ENCODE peak calls at places on chromosomes 4 and X, in six cellular contexts. Y is ACHN; P is left colon; B is activated T-cell treated with anti-CD3 and anti-CD28 coated beads for 1 hour; J is stimulated activated CD8-positive, alpha-beta memory T cell treated with anti-CD3 and anti-CD28 coated beads, Interleukin-12 subunit alpha, Interleukin-12 subunit beta, amount 100 ng/mL, for 1 hour; K is neural progenitor cell. D is an unnamed sample.

GRCh38 chrX:44261286-44261685 is 82.2 kb downstream of the EFHC2 start:
- DNase-seq in B (no peak), Y (no peak), K (no peak), J (no peak), P (no peak), D (no peak)

GRCh38 chr4:88939697-88940096 is 117.3 kb downstream of the FAM13A start:
- DNase-seq in P (no peak), K (no peak), J (no peak), Y (no peak), B (no peak), D (no peak)

GRCh38 chrX:77174680-77175336 is 272.4 kb upstream of the FGF16 start:
- DNase-seq in J (no peak), K (no peak), B (no peak), Y (no peak), P (no peak), D (no peak)

GRCh38 chr4:40185830-40186664 is 10.8 kb upstream of the RHOH start:
- DNase-seq in Y (no peak), K (no peak), P (no peak), J (no peak), B (no peak), D (no peak)

GRCh38 chr4:113049421-113050355 is at the start of gene ANK2:
- DNase-seq in K (peak), P (no peak), J (no peak), B (no peak), Y (no peak), D (no peak)

GRCh38 chrX:34918856-34919255 is 23.7 kb upstream of the FAM47B start:
- DNase-seq in Y (peak), B (no peak), P (no peak), J (no peak), K (peak), D (peak)

GRCh38 chr4:141676087-141676486 is 39.7 kb downstream of the IL15 start:
- DNase-seq in J (no peak), P (no peak), Y (no peak), B (no peak), K (no peak), D (no peak)

GRCh38 chr4:100361336-100361735 is 156.5 kb downstream of the EMCN start:
- DNase-seq in K (no peak), P (no peak), J (no peak), B (no peak), Y (no peak), D (no peak)

GRCh38 chr4:2338754-2339457 is 77.0 kb upstream of the MXD4 start:
- DNase-seq in P (no peak), K (no peak), Y (no peak), J (no peak), B (no peak), D (no peak)

GRCh38 chr4:9968472-9968871 is 52.8 kb downstream of the SLC2A9 start:
- DNase-seq in Y (no peak), J (no peak), K (no peak), P (no peak), B (no peak), D (no peak)

GRCh38 chr4:164621886-164622521 is 131.9 kb upstream of the SMIM31 start:
- DNase-seq in Y (no peak), K (no peak), J (no peak), B (no peak), P (no peak), D (no peak)

GRCh38 chr4:37946503-37947179 is 13.6 kb upstream of the PTTG2 start:
- DNase-seq in Y (no peak), B (no peak), P (no peak), K (no peak), J (no peak), D (no peak)

GRCh38 chr4:94550352-94550751 is 98.6 kb downstream of the PDLIM5 start:
- DNase-seq in Y (no peak), P (no peak), K (no peak), B (no peak), J (no peak), D (no peak)

GRCh38 chrX:152641996-152642395 is 4.3 kb downstream of the GABRQ start:
- DNase-seq in K (peak), J (no peak), Y (no peak), P (no peak), B (no peak), D (no peak)

GRCh38 chrX:20461576-20461975 is 194.9 kb upstream of the RPS6KA3 start:
- DNase-seq in K (no peak), J (no peak), P (no peak), B (no peak), Y (peak), D (peak)

GRCh38 chr4:186844059-186844681 is 120.5 kb upstream of the FAT1 start:
- DNase-seq in P (no peak), J (no peak), K (peak), B (no peak), Y (peak), D (no peak)

GRCh38 chr4:98363431-98363830 is 102.2 kb downstream of the RAP1GDS1 start:
- DNase-seq in K (no peak), J (no peak), Y (no peak), B (no peak), P (no peak), D (no peak)

GRCh38 chrX:11781734-11782370 is 23.8 kb downstream of the MSL3 start:
- DNase-seq in B (no peak), K (no peak), J (no peak), P (no peak), Y (no peak), D (no peak)

GRCh38 chr4:81469774-81470455 is 1.8 kb downstream of the RASGEF1B start:
- DNase-seq in Y (no peak), J (no peak), P (no peak), B (no peak), K (no peak), D (no peak)